ENCODE peak calls at places on chromosomes 6 and 20, in six cellular contexts. One of them, this sample, is unnamed.

GRCh38 chr6:1871936-1872335 is 262.2 kb downstream of the FOXC1 start:
- DNase-seq in stomach: no peak
- DNase-seq in H1: no peak
- DNase-seq in HT-29: no peak
- DNase-seq in COR-L47: no peak
- DNase-seq in T-helper 2 cell: no peak
- DNase-seq in this sample: no peak

GRCh38 chr6:100381111-100381510 is 83.6 kb downstream of the SIM1 start:
- DNase-seq in HT-29: no peak
- DNase-seq in H1: no peak
- DNase-seq in T-helper 2 cell: no peak
- DNase-seq in stomach: no peak
- DNase-seq in COR-L47: no peak
- DNase-seq in this sample: no peak

GRCh38 chr20:20677186-20677585 is 35.3 kb downstream of the RALGAPA2 start:
- DNase-seq in stomach: no peak
- DNase-seq in T-helper 2 cell: no peak
- DNase-seq in COR-L47: no peak
- DNase-seq in HT-29: no peak
- DNase-seq in H1: no peak
- DNase-seq in this sample: no peak

GRCh38 chr6:152301806-152302568 is 335.2 kb downstream of the SYNE1 start:
- DNase-seq in H1: peak
- DNase-seq in T-helper 2 cell: peak
- DNase-seq in stomach: peak
- DNase-seq in COR-L47: peak
- DNase-seq in HT-29: peak
- DNase-seq in this sample: peak

GRCh38 chr6:82959385-82959941 is 106.2 kb downstream of the UBE3D start:
- DNase-seq in T-helper 2 cell: no peak
- DNase-seq in H1: peak
- DNase-seq in COR-L47: no peak
- DNase-seq in HT-29: no peak
- DNase-seq in stomach: no peak
- DNase-seq in this sample: no peak

GRCh38 chr6:17656644-17657043 is 50.1 kb downstream of the NUP153 start:
- DNase-seq in stomach: no peak
- DNase-seq in H1: no peak
- DNase-seq in HT-29: no peak
- DNase-seq in COR-L47: no peak
- DNase-seq in T-helper 2 cell: no peak
- DNase-seq in this sample: no peak

GRCh38 chr20:49591217-49591865 is 23.4 kb upstream of the PTGIS start:
- DNase-seq in H1: no peak
- DNase-seq in T-helper 2 cell: no peak
- DNase-seq in COR-L47: no peak
- DNase-seq in HT-29: no peak
- DNase-seq in stomach: no peak
- DNase-seq in this sample: no peak

GRCh38 chr6:1103027-1103426 is 208.9 kb upstream of the FOXQ1 start:
- DNase-seq in COR-L47: no peak
- DNase-seq in stomach: no peak
- DNase-seq in T-helper 2 cell: no peak
- DNase-seq in H1: no peak
- DNase-seq in HT-29: no peak
- DNase-seq in this sample: no peak

GRCh38 chr20:59752101-59752586 is 147.8 kb downstream of the PHACTR3 start:
- DNase-seq in H1: no peak
- DNase-seq in COR-L47: no peak
- DNase-seq in HT-29: no peak
- DNase-seq in T-helper 2 cell: no peak
- DNase-seq in stomach: no peak
- DNase-seq in this sample: peak

GRCh38 chr6:69802995-69803394 is 6.2 kb upstream of the LMBRD1 start:
- DNase-seq in COR-L47: no peak
- DNase-seq in H1: no peak
- DNase-seq in stomach: no peak
- DNase-seq in HT-29: no peak
- DNase-seq in T-helper 2 cell: no peak
- DNase-seq in this sample: no peak

GRCh38 chr6:106692823-106693216 is 63.4 kb downstream of the QRSL1 start:
- DNase-seq in H1: no peak
- DNase-seq in stomach: no peak
- DNase-seq in COR-L47: no peak
- DNase-seq in HT-29: no peak
- DNase-seq in T-helper 2 cell: no peak
- DNase-seq in this sample: no peak

GRCh38 chr20:21017381-21018085 is 88.6 kb downstream of the LINC00237 start:
- DNase-seq in stomach: no peak
- DNase-seq in H1: no peak
- DNase-seq in T-helper 2 cell: no peak
- DNase-seq in COR-L47: no peak
- DNase-seq in HT-29: no peak
- DNase-seq in this sample: no peak

GRCh38 chr20:32606107-32606506 is 21.0 kb upstream of the NOL4L start:
- DNase-seq in stomach: no peak
- DNase-seq in HT-29: no peak
- DNase-seq in COR-L47: no peak
- DNase-seq in H1: no peak
- DNase-seq in T-helper 2 cell: no peak
- DNase-seq in this sample: no peak

GRCh38 chr6:146028835-146029572 is at the start of gene GRM1:
- DNase-seq in COR-L47: no peak
- DNase-seq in HT-29: no peak
- DNase-seq in T-helper 2 cell: no peak
- DNase-seq in stomach: no peak
- DNase-seq in H1: no peak
- DNase-seq in this sample: no peak

GRCh38 chr20:58245181-58245891 is 16.9 kb upstream of the ANKRD60 start:
- DNase-seq in H1: no peak
- DNase-seq in COR-L47: no peak
- DNase-seq in T-helper 2 cell: no peak
- DNase-seq in HT-29: no peak
- DNase-seq in stomach: no peak
- DNase-seq in this sample: no peak

GRCh38 chr20:21103582-21104465 is 2.3 kb downstream of the LINC00237 start:
- DNase-seq in COR-L47: no peak
- DNase-seq in stomach: no peak
- DNase-seq in HT-29: no peak
- DNase-seq in H1: no peak
- DNase-seq in T-helper 2 cell: no peak
- DNase-seq in this sample: no peak

GRCh38 chr6:134512946-134513345 is 195.0 kb upstream of the SGK1 start:
- DNase-seq in stomach: no peak
- DNase-seq in HT-29: no peak
- DNase-seq in T-helper 2 cell: no peak
- DNase-seq in H1: no peak
- DNase-seq in COR-L47: no peak
- DNase-seq in this sample: peak

GRCh38 chr6:2938632-2939083 is 32.7 kb downstream of the SERPINB6 start:
- DNase-seq in T-helper 2 cell: no peak
- DNase-seq in stomach: peak
- DNase-seq in COR-L47: no peak
- DNase-seq in H1: no peak
- DNase-seq in HT-29: peak
- DNase-seq in this sample: no peak

GRCh38 chr6:26105842-26106241 is 18.6 kb downstream of the HFE start:
- DNase-seq in H1: no peak
- DNase-seq in stomach: no peak
- DNase-seq in COR-L47: no peak
- DNase-seq in T-helper 2 cell: no peak
- DNase-seq in HT-29: no peak
- DNase-seq in this sample: no peak

GRCh38 chr6:5466459-5466858 is 205.1 kb downstream of the FARS2 start:
- DNase-seq in H1: no peak
- DNase-seq in stomach: no peak
- DNase-seq in T-helper 2 cell: no peak
- DNase-seq in HT-29: no peak
- DNase-seq in COR-L47: no peak
- DNase-seq in this sample: no peak

GRCh38 chr20:276620-277495 is 13.7 kb downstream of the C20orf96 start:
- DNase-seq in COR-L47: no peak
- DNase-seq in H1: no peak
- DNase-seq in stomach: no peak
- DNase-seq in HT-29: no peak
- DNase-seq in T-helper 2 cell: no peak
- DNase-seq in this sample: no peak

GRCh38 chr20:14673164-14673563 is 335.8 kb upstream of the FLRT3 start:
- DNase-seq in T-helper 2 cell: no peak
- DNase-seq in stomach: no peak
- DNase-seq in COR-L47: no peak
- DNase-seq in H1: no peak
- DNase-seq in HT-29: no peak
- DNase-seq in this sample: no peak